ENCODE peak calls at places on chromosomes 16 and 17, in ten cellular contexts. X is heart right ventricle; N is stomach; B is CD4-positive, alpha-beta T cell; Q is left lung; H is prostate gland; G is gastrocnemius medialis; I is HCT116; Y is body of pancreas; W is CD4-positive, alpha-beta memory T cell. O is an unnamed sample.

GRCh38 chr16:28001642-28002041 is 61.9 kb downstream of the GSG1L start:
- DNase-seq in I (no peak), H (no peak), W (no peak), Q (no peak), N (no peak), X (no peak), Y (no peak), B (no peak), G (no peak), O (no peak)

GRCh38 chr17:71628306-71628705 is 492.5 kb upstream of the SOX9 start:
- DNase-seq in Y (no peak), N (no peak), X (no peak), Q (no peak), G (no peak), W (no peak), B (no peak), H (no peak), I (no peak), O (no peak)

GRCh38 chr17:78168906-78169793 is 769 bp downstream of the SYNGR2 start:
- DNase-seq in Y (peak; percentile 73), X (peak; percentile 58), G (peak; percentile 71), H (peak; percentile 82), I (peak; percentile 64), Q (peak; percentile 87), B (peak; percentile 33), W (peak; percentile 42), N (peak; percentile 72), O (peak; percentile 88)

GRCh38 chr16:85028638-85029412 is 1.2 kb downstream of the KIAA0513 start:
- DNase-seq in W (peak; percentile 63), H (peak; percentile 67), N (peak; percentile 84), Q (no peak), I (no peak), X (no peak), B (peak; percentile 64), G (peak; percentile 70), Y (peak; percentile 91), O (peak; percentile 93)

GRCh38 chr16:3113765-3114479 is 1.5 kb downstream of the ZNF205 start:
- DNase-seq in H (no peak), N (no peak), W (no peak), G (no peak), I (no peak), B (no peak), Q (peak; percentile 24), X (no peak), Y (no peak), O (no peak)

GRCh38 chr17:2847601-2848255 is 51.5 kb downstream of the RAP1GAP2 start:
- DNase-seq in W (no peak), X (no peak), Q (no peak), B (no peak), G (no peak), I (no peak), H (no peak), N (no peak), Y (no peak), O (no peak)

GRCh38 chr16:66740533-66740932 is 10.9 kb downstream of the DYNC1LI2 start:
- DNase-seq in I (no peak), X (no peak), W (no peak), B (no peak), N (peak; percentile 32), G (no peak), Y (no peak), H (no peak), Q (no peak), O (no peak)

GRCh38 chr17:7893226-7893880 is 4.8 kb downstream of the CHD3 start:
- DNase-seq in H (no peak), Q (no peak), X (no peak), G (no peak), Y (no peak), W (no peak), B (no peak), I (no peak), N (no peak), O (no peak)

GRCh38 chr17:48004973-48005372 is 32.6 kb downstream of the COPZ2 start:
- DNase-seq in X (no peak), H (no peak), B (no peak), I (no peak), G (no peak), Q (no peak), Y (no peak), W (no peak), N (no peak), O (no peak)

GRCh38 chr17:49715221-49715620 is 7.5 kb upstream of the SLC35B1 start:
- DNase-seq in Y (no peak), X (no peak), B (no peak), W (peak; percentile 40), G (no peak), Q (no peak), I (no peak), N (no peak), H (no peak), O (no peak)

GRCh38 chr17:74359916-74360315 is 1.8 kb downstream of the BTBD17 start:
- DNase-seq in G (no peak), I (no peak), Q (no peak), N (no peak), H (no peak), Y (no peak), B (no peak), X (no peak), W (no peak), O (peak; percentile 66)

GRCh38 chr17:42387221-42387657 is 1.0 kb downstream of the STAT3 start:
- DNase-seq in H (peak; percentile 71), N (no peak), X (no peak), Q (no peak), W (no peak), I (no peak), B (no peak), Y (peak; percentile 54), G (no peak), O (no peak)

DNA sequence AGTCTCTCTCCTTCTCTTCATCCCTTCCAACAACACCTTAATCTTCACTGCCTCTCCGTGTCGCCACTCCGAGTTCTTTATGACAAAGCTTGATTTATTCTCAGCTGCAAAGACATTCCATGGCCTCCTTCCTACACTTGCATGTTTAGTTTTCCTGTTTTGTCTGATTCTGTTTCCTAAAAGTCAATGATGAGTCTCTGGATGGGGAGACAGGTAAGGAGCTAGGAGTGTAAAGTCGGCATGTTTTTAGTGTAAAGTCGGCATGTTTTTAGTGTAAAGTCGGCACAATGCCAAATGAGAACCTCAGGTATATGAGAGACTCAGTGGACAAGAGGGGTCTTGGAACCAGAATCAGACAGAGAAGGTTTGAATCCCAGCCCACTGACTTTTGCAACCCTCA is 362.3 kb upstream of the EEF2KMT start:
- DNase-seq in H (no peak), Q (no peak), G (no peak), W (no peak), I (no peak), B (no peak), Y (no peak), X (no peak), N (no peak), O (no peak)
- H3K9me3 ChIP-seq in H (no peaks in the 10 kb centered on the region), Q (no peaks in the 10 kb centered on the region), G (no peaks in the 10 kb centered on the region), W (no peaks in the 10 kb centered on the region), I (no peaks in the 10 kb centered on the region), B (no peaks in the 10 kb centered on the region), Y (no peaks in the 10 kb centered on the region), X (no peaks in the 10 kb centered on the region), N (no peaks in the 10 kb centered on the region), O (no peaks in the 10 kb centered on the region)

DNA sequence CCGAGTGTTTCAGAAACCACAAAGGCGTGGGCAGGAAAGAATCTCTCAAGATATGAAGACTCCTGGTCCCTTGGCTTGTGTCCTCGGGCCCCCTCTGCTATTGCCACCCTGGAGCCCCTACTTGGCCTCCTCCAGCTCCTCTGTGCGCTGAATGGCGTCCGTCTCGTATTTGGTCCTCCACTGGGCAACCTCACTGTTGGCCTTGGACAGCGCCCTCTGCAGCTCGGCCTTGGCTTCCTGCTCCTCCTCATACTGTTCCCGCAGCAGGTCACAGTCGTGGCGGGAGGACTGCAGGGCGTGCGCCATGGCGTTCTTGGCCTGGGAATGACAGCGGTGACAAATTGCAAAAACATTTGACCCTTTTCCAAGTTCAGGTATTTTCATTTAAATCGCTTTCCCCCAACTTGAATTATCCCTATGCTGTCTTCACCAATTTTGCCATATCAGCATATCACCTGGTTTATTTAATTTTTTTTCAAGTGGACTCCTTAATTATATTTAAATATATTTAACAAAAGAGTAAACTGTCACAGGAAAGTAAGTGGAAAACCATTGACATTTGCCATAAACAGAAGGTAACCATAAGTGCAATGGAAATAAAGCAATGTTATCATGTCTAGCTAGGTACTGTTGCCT is 59.7 kb downstream of the MYH13 start:
- DNase-seq in Y (no peak), N (no peak), B (no peak), G (no peak), W (no peak), X (no peak), I (no peak), Q (no peak), H (no peak), O (no peak)
- H3K27ac ChIP-seq in Y (no peak overlapping the region), N (no peak overlapping the region), B (no peak overlapping the region), G (no peak overlapping the region), W (no peak overlapping the region), X (no peak overlapping the region), I (no peak overlapping the region), Q (no peak overlapping the region), H (no peak overlapping the region), O (no peak overlapping the region)

GRCh38 chr16:35599429-35600165 is 2140.2 kb downstream of the TP53TG3F start:
- DNase-seq in H (no peak), X (no peak), Q (no peak), N (no peak), Y (no peak), G (no peak), B (no peak), W (no peak), I (no peak), O (no peak)

GRCh38 chr16:35598696-35599332 is 2139.4 kb downstream of the TP53TG3F start:
- DNase-seq in X (no peak), Q (no peak), N (no peak), I (peak; percentile 57), G (no peak), H (no peak), W (no peak), Y (no peak), B (no peak), O (peak; percentile 62)

GRCh38 chr16:35602116-35602515 is 2142.7 kb downstream of the TP53TG3F start:
- DNase-seq in B (no peak), N (no peak), W (no peak), G (no peak), Y (no peak), H (no peak), I (no peak), X (no peak), Q (no peak), O (no peak)

DNA sequence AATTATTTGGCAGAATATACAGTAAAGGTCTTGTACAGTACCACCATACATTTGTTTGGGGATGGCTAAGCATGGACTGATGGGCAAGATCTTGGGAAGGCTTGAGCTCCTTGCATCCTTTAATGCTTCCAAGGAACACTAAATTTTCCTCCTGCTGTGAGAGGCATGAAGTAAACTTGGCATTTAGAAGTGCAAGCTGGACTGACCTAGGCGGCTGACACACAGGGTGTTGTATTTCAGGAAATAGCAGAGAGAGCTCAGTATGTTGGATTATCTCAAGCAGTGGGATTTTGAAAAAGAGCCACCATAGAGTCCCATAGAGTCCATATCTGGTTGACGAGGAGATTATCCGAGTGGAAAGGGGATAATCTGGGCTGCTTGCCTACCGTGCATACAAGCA is 2137.1 kb downstream of the TP53TG3F start:
- DNase-seq in N (no peak), H (no peak), Q (no peak), Y (no peak), B (no peak), X (no peak), G (no peak), I (no peak), W (no peak), O (no peak)
- H3K9me3 ChIP-seq in N (no peaks in the 10 kb centered on the region), H (no peaks in the 10 kb centered on the region), Q (no peaks in the 10 kb centered on the region), Y (no peaks in the 10 kb centered on the region), B (peaks cover 13% of the 10 kb centered on the region), X (no peaks in the 10 kb centered on the region), G (no peaks in the 10 kb centered on the region), I (no peaks in the 10 kb centered on the region), W (no peaks in the 10 kb centered on the region), O (no peaks in the 10 kb centered on the region)

GRCh38 chr17:68782829-68783228 is 172.4 kb downstream of the ABCA8 start:
- DNase-seq in Y (no peak), G (peak; percentile 61), H (no peak), B (no peak), Q (no peak), W (no peak), I (no peak), N (no peak), X (no peak), O (no peak)
- H3K27ac ChIP-seq in Y (no peak overlapping the region), G (peak overlapping the region; percentile 46), H (no peak overlapping the region), B (no peak overlapping the region), Q (no peak overlapping the region), W (no peak overlapping the region), I (no peak overlapping the region), N (no peak overlapping the region), X (no peak overlapping the region), O (no peak overlapping the region)